ENCODE peak calls at places on chromosomes 16 and 17, in eight cellular contexts. N, H, C, P, A, M, S and D are unnamed samples.

GRCh38 chr17:20995164-20995872 is 47.5 kb downstream of the USP22 start:
- DNase-seq in H (no peak), N (no peak), S (no peak), A (no peak), C (no peak), P (no peak), M (no peak), D (no peak)

GRCh38 chr17:79838541-79839274 is 532 bp downstream of the CBX4 start:
- DNase-seq in S (peak), P (peak), A (no peak), N (peak), H (peak), C (peak), M (peak), D (peak)

GRCh38 chr17:28997811-28998210 is 8.0 kb downstream of the SEZ6 start:
- DNase-seq in H (no peak), P (no peak), C (no peak), S (no peak), N (no peak), A (no peak), M (no peak), D (no peak)

GRCh38 chr17:46191332-46192210 is 1.7 kb downstream of the KANSL1 start:
- DNase-seq in H (peak), C (no peak), M (no peak), N (peak), S (no peak), A (no peak), P (peak), D (peak)

GRCh38 chr17:692116-692515 is 22.5 kb downstream of the VPS53 start:
- DNase-seq in P (no peak), A (no peak), M (no peak), C (no peak), S (no peak), N (peak), H (no peak), D (peak)

GRCh38 chr16:87637357-87637756 is 35.0 kb downstream of the JPH3 start:
- DNase-seq in C (no peak), H (no peak), S (no peak), P (no peak), M (no peak), A (no peak), N (no peak), D (no peak)

GRCh38 chr16:963913-964695 is 6.7 kb downstream of the LMF1 start:
- DNase-seq in A (no peak), S (no peak), M (no peak), H (no peak), N (no peak), P (no peak), C (peak), D (peak)

GRCh38 chr17:77352441-77352840 is 211.7 kb downstream of the SEC14L1 start:
- DNase-seq in M (no peak), S (peak), A (peak), H (peak), P (no peak), C (no peak), N (no peak), D (no peak)

GRCh38 chr16:29312835-29313558 is 93.5 kb downstream of the NPIPB11 start:
- DNase-seq in S (no peak), A (no peak), N (no peak), P (no peak), M (no peak), C (no peak), H (no peak), D (peak)

GRCh38 chr16:21264226-21265036 is 13.7 kb downstream of the CRYM start:
- DNase-seq in N (no peak), C (peak), S (no peak), M (no peak), H (no peak), A (no peak), P (no peak), D (no peak)

GRCh38 chr16:1809281-1809801 is 15.8 kb upstream of the IGFALS start:
- DNase-seq in M (no peak), S (no peak), N (no peak), P (no peak), C (no peak), A (no peak), H (no peak), D (no peak)

GRCh38 chr17:50469005-50469605 is 425 bp upstream of the CHAD start:
- DNase-seq in C (no peak), P (no peak), H (no peak), A (no peak), S (no peak), N (no peak), M (no peak), D (no peak)

GRCh38 chr16:30032083-30032819 is 1.2 kb upstream of the TLCD3B start:
- DNase-seq in N (peak), H (no peak), A (no peak), C (no peak), S (peak), P (no peak), M (peak), D (peak)

GRCh38 chr16:53484542-53484941 is 18.5 kb downstream of the AKTIP start:
- DNase-seq in M (no peak), C (no peak), S (no peak), A (no peak), H (no peak), N (no peak), P (no peak), D (no peak)

GRCh38 chr17:16989230-16989952 is 17.5 kb upstream of the TNFRSF13B start:
- DNase-seq in S (no peak), A (no peak), H (no peak), P (no peak), M (no peak), N (no peak), C (no peak), D (no peak)

GRCh38 chr17:64400644-64401043 is 10.0 kb upstream of the PECAM1 start:
- DNase-seq in H (no peak), P (no peak), C (no peak), A (no peak), S (no peak), N (no peak), M (no peak), D (no peak)

GRCh38 chr16:5024632-5025031 is 9.1 kb downstream of the NAGPA start:
- DNase-seq in N (peak), P (peak), M (no peak), S (peak), C (no peak), H (no peak), A (no peak), D (no peak)

GRCh38 chr16:11034005-11034404 is 89.6 kb downstream of the CLEC16A start:
- DNase-seq in P (no peak), A (no peak), N (peak), H (peak), M (no peak), C (no peak), S (no peak), D (peak)

GRCh38 chr17:81165246-81166032 is at the start of gene PVALEF:
- DNase-seq in H (no peak), N (no peak), M (no peak), A (no peak), S (no peak), P (peak), C (peak), D (no peak)

GRCh38 chr17:3019761-3020160 is 43.6 kb downstream of the OR1D5 start:
- DNase-seq in N (no peak), M (no peak), H (no peak), A (no peak), S (no peak), P (no peak), C (no peak), D (no peak)

GRCh38 chr17:81249233-81250040 is 10.3 kb downstream of the NDUFAF8 start:
- DNase-seq in S (no peak), H (no peak), A (no peak), P (no peak), N (no peak), C (no peak), M (no peak), D (no peak)

GRCh38 chr17:43360739-43361498 is 37.9 kb upstream of the ARL4D start:
- DNase-seq in H (peak), S (peak), M (peak), P (peak), A (peak), N (peak), C (peak), D (peak)

GRCh38 chr17:4604111-4604644 is 19.8 kb downstream of the SMTNL2 start:
- DNase-seq in H (no peak), P (no peak), C (peak), N (peak), M (no peak), S (peak), A (no peak), D (peak)

GRCh38 chr16:56964243-56965148 is 2.7 kb downstream of the CETP start:
- DNase-seq in A (peak), C (peak), P (peak), M (peak), S (peak), H (peak), N (peak), D (peak)

GRCh38 chr17:15744885-15745284 is 12.8 kb downstream of the TBC1D26 start:
- DNase-seq in C (no peak), A (peak), M (no peak), S (no peak), H (no peak), N (no peak), P (no peak), D (no peak)

GRCh38 chr17:81434079-81434478 is 38.8 kb downstream of the BAHCC1 start:
- DNase-seq in C (no peak), H (no peak), A (no peak), M (no peak), N (no peak), P (no peak), S (peak), D (peak)

GRCh38 chr17:4272213-4272975 is 8.6 kb upstream of the ANKFY1 start:
- DNase-seq in P (no peak), S (no peak), H (no peak), A (no peak), C (no peak), N (no peak), M (no peak), D (no peak)

GRCh38 chr16:21946889-21947635 is 6.1 kb upstream of the UQCRC2 start:
- DNase-seq in N (no peak), S (no peak), H (no peak), A (no peak), P (no peak), C (no peak), M (no peak), D (no peak)

GRCh38 chr17:46122486-46122871 is 70.8 kb downstream of the KANSL1 start:
- DNase-seq in A (no peak), S (no peak), P (no peak), C (no peak), H (no peak), M (no peak), N (no peak), D (no peak)

GRCh38 chr17:45132569-45133463 is 501 bp upstream of the PLCD3 start:
- DNase-seq in H (peak), P (peak), C (peak), M (peak), S (peak), N (peak), A (peak), D (peak)

GRCh38 chr16:1006781-1007180 is 25.2 kb downstream of the SOX8 start:
- DNase-seq in P (no peak), C (no peak), M (no peak), S (no peak), H (no peak), A (no peak), N (no peak), D (no peak)

GRCh38 chr17:76569607-76570279 is 15.9 kb downstream of the ST6GALNAC2 start:
- DNase-seq in H (no peak), P (no peak), S (peak), M (no peak), C (peak), A (no peak), N (no peak), D (no peak)

GRCh38 chr17:81516439-81516838 is 3.8 kb upstream of the ACTG1 start:
- DNase-seq in M (no peak), A (no peak), H (no peak), N (no peak), S (no peak), C (no peak), P (no peak), D (no peak)

GRCh38 chr17:78168906-78169793 is 769 bp downstream of the SYNGR2 start:
- DNase-seq in M (peak), S (peak), H (no peak), N (peak), C (peak), A (peak), P (peak), D (peak)

GRCh38 chr17:29577778-29578211 is 9.3 kb downstream of the TP53I13 start:
- DNase-seq in N (no peak), C (no peak), A (no peak), H (peak), P (no peak), M (no peak), S (no peak), D (no peak)

DNA sequence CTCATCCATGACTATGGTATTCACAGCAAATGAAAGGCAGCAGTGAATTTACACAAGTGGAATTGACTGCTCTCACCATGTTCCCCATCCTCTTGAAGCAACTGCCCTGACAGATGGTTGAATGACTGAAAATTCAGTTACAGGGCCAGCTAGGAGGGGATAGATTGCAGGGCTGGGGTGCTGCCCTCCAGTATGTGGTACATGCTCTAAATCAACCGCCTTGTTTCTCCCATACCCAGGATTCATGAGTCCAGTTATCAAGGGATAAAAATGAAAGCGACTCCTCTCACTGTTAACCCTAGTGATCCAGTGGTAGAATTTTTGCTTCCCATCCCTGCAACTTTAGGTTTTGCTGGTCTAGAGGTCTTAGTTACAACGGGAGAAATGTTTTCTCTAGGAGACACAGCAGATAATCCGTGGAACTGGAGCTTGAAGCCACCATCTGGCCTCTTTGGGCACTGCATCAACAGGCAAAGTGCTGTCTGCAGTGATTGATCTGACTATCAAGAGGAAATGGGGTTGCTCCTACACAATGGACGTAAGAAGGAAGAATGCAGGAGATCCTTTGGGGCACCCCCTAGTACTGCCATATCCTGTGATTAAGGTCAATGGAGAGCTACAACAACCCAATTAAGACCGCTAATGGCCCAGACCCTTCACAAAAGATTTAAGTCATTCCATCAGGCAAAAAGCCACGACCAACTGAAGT is 32.0 kb downstream of the SCPEP1 start:
- DNase-seq in H (peak), A (peak), S (peak), C (peak), N (peak), P (peak), M (peak), D (peak)
- H3K4me3 ChIP-seq in H (no peak), A (no peak), S (no peak), C (no peak), N (no peak), P (no peak), M (no peak), D (no peak)

GRCh38 chr16:17831330-17831729 is 360.6 kb upstream of the XYLT1 start:
- DNase-seq in P (no peak), M (no peak), H (no peak), A (no peak), C (no peak), S (no peak), N (no peak), D (peak)
- TF ChIP-seq CTCF in P (no peak), M (no peak), H (no peak), A (no peak), C (no peak), S (no peak), N (no peak), D (peak)

DNA sequence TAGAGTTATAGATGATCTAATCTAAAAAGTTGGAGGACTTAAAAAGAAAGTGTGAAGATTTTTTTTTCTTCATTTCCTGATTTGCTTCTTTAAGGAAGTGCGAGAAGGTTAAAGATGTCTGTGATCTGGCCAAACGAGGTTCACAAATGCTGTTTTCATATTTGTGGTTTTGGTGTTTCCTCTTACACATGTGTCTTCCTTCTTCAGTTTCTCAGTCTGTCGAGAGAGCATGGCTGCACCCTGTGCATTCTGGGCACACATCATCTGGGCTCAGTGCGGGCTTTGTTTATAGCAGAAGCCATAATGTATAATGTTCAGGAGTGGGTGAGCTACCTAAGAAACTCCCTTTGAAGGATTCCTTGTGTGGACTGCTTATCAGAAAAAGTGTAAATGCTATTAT is 260.4 kb upstream of the TBX2 start:
- DNase-seq in S (peak), C (no peak), P (no peak), M (peak), H (no peak), A (no peak), N (peak), D (peak)
- H3K4me3 ChIP-seq in S (no peak), C (no peak), P (no peak), M (no peak), H (no peak), A (no peak), N (no peak), D (no peak)

DNA sequence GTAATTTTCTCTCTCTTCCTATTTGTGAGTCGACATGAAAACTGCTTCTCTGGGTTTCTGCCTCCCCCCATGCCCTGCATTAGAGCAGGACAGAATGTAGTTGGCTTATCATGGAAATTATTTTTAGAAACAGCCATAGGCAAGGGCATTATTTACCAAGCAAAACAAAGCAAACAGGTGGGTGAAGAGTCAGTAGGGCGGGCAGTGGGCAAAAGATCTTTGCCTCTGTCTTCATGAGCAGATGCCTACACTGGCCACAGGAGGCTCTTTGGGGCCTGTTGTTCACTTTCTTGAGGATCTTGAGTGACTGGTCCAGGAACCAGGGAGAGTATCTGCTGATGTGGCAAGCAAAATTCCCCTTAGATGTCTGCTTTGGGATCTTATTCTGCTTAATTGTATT is 42.5 kb upstream of the CLEC19A start:
- DNase-seq in A (no peak), H (no peak), S (peak), P (no peak), N (no peak), M (no peak), C (no peak), D (no peak)
- TF ChIP-seq CTCF in A (no peak), H (no peak), S (no peak), P (no peak), N (no peak), M (no peak), C (no peak), D (no peak)